ENCODE peak calls at places on chromosomes 13 and 19, in five cellular contexts. S, E, D, T and V are unnamed samples.

GRCh38 chr19:29784598-29785223 is 27.1 kb upstream of the CCNE1 start:
- DNase-seq in D (no peak), T (no peak), E (no peak), S (no peak), V (no peak)

GRCh38 chr19:32646556-32646955 is 28.4 kb downstream of the ANKRD27 start:
- DNase-seq in D (no peak), E (no peak), T (no peak), S (no peak), V (no peak)

GRCh38 chr13:49760555-49760954 is 31.9 kb downstream of the KPNA3 start:
- DNase-seq in S (no peak), T (no peak), E (no peak), D (no peak), V (no peak)

GRCh38 chr13:99580500-99581268 is 79.4 kb downstream of the TM9SF2 start:
- DNase-seq in D (no peak), E (no peak), T (no peak), S (no peak), V (no peak)

GRCh38 chr13:43520331-43520730 is 266.4 kb downstream of the ENOX1 start:
- DNase-seq in S (no peak), T (no peak), D (no peak), E (no peak), V (no peak)

GRCh38 chr13:93951153-93951552 is 528.3 kb downstream of the DCT start:
- DNase-seq in S (no peak), E (no peak), D (peak), T (no peak), V (no peak)

GRCh38 chr13:26956532-26957142 is 196.1 kb upstream of the GPR12 start:
- DNase-seq in S (no peak), D (no peak), T (no peak), E (no peak), V (no peak)

GRCh38 chr13:48038763-48039162 is 1.2 kb downstream of the NUDT15 start:
- DNase-seq in D (no peak), S (no peak), E (no peak), T (no peak), V (no peak)

GRCh38 chr13:35891973-35892441 is 239.2 kb downstream of the DCLK1 start:
- DNase-seq in S (no peak), T (peak), D (peak), E (no peak), V (no peak)

GRCh38 chr19:40594657-40595077 is 6.5 kb upstream of the LTBP4 start:
- DNase-seq in E (no peak), D (no peak), T (no peak), S (no peak), V (no peak)

GRCh38 chr13:98987275-98987674 is 9.4 kb upstream of the DOCK9 start:
- DNase-seq in E (no peak), T (no peak), D (no peak), S (no peak), V (no peak)

GRCh38 chr13:71867101-71867814 is at the start of gene DACH1:
- DNase-seq in D (peak), T (no peak), E (peak), S (peak), V (peak)

GRCh38 chr13:44052843-44053607 is 173.3 kb downstream of the LACC1 start:
- DNase-seq in S (no peak), T (no peak), D (peak), E (no peak), V (peak)

GRCh38 chr13:20825476-20825875 is 51.7 kb upstream of the EEF1AKMT1 start:
- DNase-seq in E (peak), D (peak), T (no peak), S (no peak), V (no peak)

GRCh38 chr13:108895220-108895704 is 265.9 kb downstream of the MYO16 start:
- DNase-seq in E (peak), T (peak), S (no peak), D (peak), V (peak)

GRCh38 chr19:54473983-54474382 is 887 bp upstream of the CDC42EP5 start:
- DNase-seq in T (no peak), E (no peak), D (no peak), S (no peak), V (no peak)

GRCh38 chr19:10817291-10818038 is 18.5 kb downstream of the TMED1 start:
- DNase-seq in D (peak), E (peak), T (no peak), S (peak), V (no peak)

GRCh38 chr19:29410974-29411615 is 114.7 kb upstream of the VSTM2B start:
- DNase-seq in D (no peak), E (no peak), S (no peak), T (no peak), V (no peak)

GRCh38 chr19:18225355-18225701 is 910 bp downstream of the PDE4C start:
- DNase-seq in D (no peak), T (no peak), E (no peak), S (no peak), V (no peak)

GRCh38 chr13:78806457-78806856 is 147.5 kb upstream of the OBI1 start:
- DNase-seq in T (no peak), E (no peak), D (peak), S (no peak), V (peak)

GRCh38 chr19:6092329-6093286 is 17.7 kb downstream of the RFX2 start:
- DNase-seq in T (peak), S (peak), E (no peak), D (peak), V (peak)

GRCh38 chr13:29943301-29944085 is 93.1 kb upstream of the UBL3 start:
- DNase-seq in E (no peak), S (no peak), T (no peak), D (no peak), V (no peak)

GRCh38 chr19:39379865-39380399 is 11.0 kb downstream of the PAF1 start:
- DNase-seq in S (no peak), D (no peak), E (no peak), T (no peak), V (no peak)

GRCh38 chr19:8302734-8303133 is 5.4 kb downstream of the CD320 start:
- DNase-seq in D (no peak), T (no peak), E (no peak), S (no peak), V (peak)

GRCh38 chr13:48411281-48412099 is 1.4 kb downstream of the LPAR6 start:
- DNase-seq in T (no peak), E (no peak), D (peak), S (no peak), V (no peak)

GRCh38 chr13:69828527-69828926 is 279.1 kb upstream of the ATXN8OS start:
- DNase-seq in S (no peak), E (no peak), D (no peak), T (no peak), V (no peak)

GRCh38 chr19:30450945-30451344 is 78.8 kb downstream of the ZNF536 start:
- DNase-seq in D (no peak), T (no peak), E (no peak), S (peak), V (no peak)

GRCh38 chr19:47414469-47414868 is 4.9 kb downstream of the MEIS3 start:
- DNase-seq in D (no peak), E (no peak), T (peak), S (no peak), V (peak)

GRCh38 chr13:43134896-43135295 is 111.5 kb downstream of the DNAJC15 start:
- DNase-seq in E (no peak), T (no peak), S (no peak), D (no peak), V (no peak)

GRCh38 chr19:11230621-11231386 is 8.6 kb upstream of the ANGPTL8 start:
- DNase-seq in T (no peak), E (no peak), S (no peak), D (no peak), V (no peak)

GRCh38 chr13:30744056-30744684 is 8.8 kb downstream of the ALOX5AP start:
- DNase-seq in E (no peak), S (no peak), D (no peak), T (peak), V (no peak)

GRCh38 chr19:31502536-31503170 is 153.4 kb upstream of the TSHZ3 start:
- DNase-seq in E (no peak), S (no peak), D (no peak), T (no peak), V (no peak)

GRCh38 chr13:95556981-95557380 is 4.5 kb downstream of the CLDN10 start:
- DNase-seq in T (no peak), E (no peak), D (no peak), S (no peak), V (no peak)

GRCh38 chr19:4197625-4198466 is 15.4 kb downstream of the ANKRD24 start:
- DNase-seq in D (no peak), S (no peak), E (no peak), T (no peak), V (peak)

GRCh38 chr13:95239293-95239692 is 62.0 kb downstream of the ABCC4 start:
- DNase-seq in E (no peak), T (no peak), D (no peak), S (no peak), V (no peak)

GRCh38 chr19:42201489-42202289 is 15.8 kb downstream of the DEDD2 start:
- DNase-seq in E (no peak), S (no peak), T (no peak), D (no peak), V (no peak)

GRCh38 chr19:1400281-1401137 is 833 bp downstream of the GAMT start:
- DNase-seq in E (no peak), D (peak), S (peak), T (no peak), V (no peak)

GRCh38 chr19:1402411-1403070 is 1.2 kb upstream of the GAMT start:
- DNase-seq in D (no peak), S (no peak), T (no peak), E (no peak), V (no peak)

GRCh38 chr19:1399745-1400144 is 1.6 kb downstream of the GAMT start:
- DNase-seq in S (no peak), E (no peak), D (no peak), T (no peak), V (no peak)

GRCh38 chr19:1401889-1402217 is 511 bp upstream of the GAMT start:
- DNase-seq in T (no peak), E (no peak), D (no peak), S (no peak), V (no peak)

GRCh38 chr19:1401138-1401888 is at the start of gene GAMT:
- DNase-seq in S (peak), T (no peak), E (no peak), D (peak), V (peak)
- TF ChIP-seq CTCF in S (peak), T (peak), E (peak), D (peak), V (peak)

GRCh38 chr19:15810335-15810734 is 5.1 kb downstream of the OR10H1 start:
- DNase-seq in S (no peak), D (peak), T (no peak), E (no peak), V (no peak)
- TF ChIP-seq CTCF in S (peak), D (no peak), T (no peak), E (no peak), V (no peak)

DNA sequence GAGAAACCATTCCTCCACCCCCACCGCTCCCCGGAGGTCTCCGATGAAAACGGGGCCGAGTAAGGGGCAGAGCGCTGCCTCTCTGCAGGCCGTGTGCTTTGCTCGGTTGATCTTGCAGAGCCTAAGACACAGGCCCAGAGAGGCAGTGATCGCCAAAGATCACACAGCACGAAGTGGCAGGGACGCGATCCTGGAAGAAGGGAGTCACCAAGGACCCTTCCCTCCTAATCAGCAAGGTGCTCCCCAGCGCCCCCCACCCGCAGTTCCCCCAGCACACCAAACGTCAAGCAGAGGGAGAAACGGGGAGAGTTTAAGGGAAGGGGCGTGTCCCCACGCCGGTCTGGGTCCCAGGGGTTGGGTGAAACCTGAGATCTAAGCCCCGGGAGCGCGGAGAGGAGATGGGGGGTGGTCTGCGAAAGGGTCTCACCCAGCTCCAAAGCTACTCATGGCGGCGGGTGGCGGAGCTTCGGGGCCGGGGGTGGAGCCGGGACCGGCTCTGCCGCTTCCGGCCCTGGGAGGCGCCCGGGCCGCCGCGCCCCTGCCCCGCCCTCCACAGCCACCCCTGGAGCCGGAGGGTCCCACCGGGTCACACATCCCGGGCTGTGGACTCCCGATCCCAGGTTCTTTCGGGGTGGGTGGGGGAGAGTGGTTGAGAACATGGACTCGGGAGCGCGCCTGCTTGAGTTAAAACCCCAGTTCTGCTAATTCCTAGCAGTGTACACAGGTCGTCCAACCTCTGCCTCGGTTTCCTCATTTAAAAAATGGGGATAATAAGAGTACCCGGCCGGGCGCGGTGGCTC is at the start of gene EML2:
- DNase-seq in T (peak), D (peak), S (peak), E (no peak), V (peak)
- TF ChIP-seq CTCF in T (peak), D (peak), S (no peak), E (peak), V (no peak)

GRCh38 chr19:45713141-45713540 is 17.6 kb downstream of the FBXO46 start:
- DNase-seq in E (no peak), D (no peak), S (no peak), T (no peak), V (no peak)

GRCh38 chr19:45717983-45718650 is 12.6 kb downstream of the FBXO46 start:
- DNase-seq in D (no peak), E (no peak), T (no peak), S (no peak), V (no peak)

GRCh38 chr19:45716314-45717130 is 14.2 kb downstream of the FBXO46 start:
- DNase-seq in T (peak), S (no peak), D (peak), E (no peak), V (no peak)

GRCh38 chr19:45715139-45715538 is 15.6 kb downstream of the FBXO46 start:
- DNase-seq in T (no peak), S (no peak), D (no peak), E (no peak), V (no peak)

GRCh38 chr19:45717131-45717982 is 13.3 kb downstream of the FBXO46 start:
- DNase-seq in E (peak), S (peak), T (peak), D (peak), V (peak)
- TF ChIP-seq CTCF in E (peak), S (no peak), T (no peak), D (peak), V (no peak)

GRCh38 chr19:35089554-35089953 is 26.1 kb upstream of the FXYD3 start:
- DNase-seq in D (no peak), E (no peak), T (no peak), S (no peak), V (no peak)

GRCh38 chr19:35090160-35090794 is 25.3 kb upstream of the FXYD3 start:
- DNase-seq in T (peak), E (peak), D (peak), S (no peak), V (peak)

GRCh38 chr19:35093430-35093829 is 22.2 kb upstream of the FXYD3 start:
- DNase-seq in S (no peak), T (no peak), E (no peak), D (no peak), V (no peak)

GRCh38 chr19:35088514-35088913 is 27.1 kb upstream of the FXYD3 start:
- DNase-seq in D (peak), E (peak), T (peak), S (no peak), V (no peak)

GRCh38 chr19:35090795-35091214 is 24.8 kb upstream of the FXYD3 start:
- DNase-seq in T (peak), D (no peak), E (no peak), S (no peak), V (no peak)
- TF ChIP-seq CTCF in T (no peak), D (no peak), E (no peak), S (no peak), V (no peak)

GRCh38 chr19:16889429-16889882 is 657 bp downstream of the F2RL3 start:
- DNase-seq in D (no peak), E (no peak), S (peak), T (no peak), V (no peak)
- TF ChIP-seq CTCF in D (no peak), E (no peak), S (no peak), T (no peak), V (no peak)

DNA sequence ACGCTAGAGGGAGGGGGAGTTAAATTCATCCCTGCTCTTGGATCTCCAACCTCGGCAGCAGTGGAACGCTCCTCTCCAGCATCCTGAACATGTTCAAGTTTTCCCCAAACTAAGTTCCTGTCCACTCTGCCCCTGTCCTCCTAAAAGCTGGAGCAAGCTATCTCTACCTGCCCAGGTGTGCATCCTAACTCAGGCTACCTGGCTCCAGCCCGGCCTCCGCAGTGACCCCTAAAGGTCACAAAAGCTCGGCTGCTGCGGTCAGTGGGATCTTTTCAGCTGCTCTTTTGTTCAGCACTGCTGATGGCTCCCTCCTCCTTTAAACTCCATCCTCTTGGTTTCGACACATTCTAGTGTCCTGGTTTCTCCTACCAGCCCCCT is 1.4 kb downstream of the DCUN1D2 start:
- DNase-seq in S (no peak), T (peak), D (no peak), E (no peak), V (no peak)
- TF ChIP-seq CTCF in S (no peak), T (no peak), D (peak), E (no peak), V (no peak)

GRCh38 chr19:14090509-14091085 is at the start of gene SAMD1:
- DNase-seq in D (peak), S (peak), E (peak), T (no peak), V (peak)

GRCh38 chr19:14091885-14092462 is 1.4 kb upstream of the SAMD1 start:
- DNase-seq in S (no peak), E (no peak), T (no peak), D (no peak), V (no peak)

GRCh38 chr19:14089662-14090508 is 666 bp downstream of the SAMD1 start:
- DNase-seq in S (peak), E (no peak), D (peak), T (peak), V (peak)

GRCh38 chr19:14089412-14089661 is 1.2 kb downstream of the SAMD1 start:
- DNase-seq in D (peak), T (no peak), S (no peak), E (no peak), V (no peak)

GRCh38 chr19:14091086-14091884 is 734 bp upstream of the SAMD1 start:
- DNase-seq in T (peak), D (peak), S (no peak), E (no peak), V (peak)
- TF ChIP-seq CTCF in T (no peak), D (peak), S (peak), E (no peak), V (no peak)

GRCh38 chr13:106537521-106537920 is 2.1 kb upstream of the EFNB2 start:
- DNase-seq in S (no peak), E (no peak), T (no peak), D (no peak), V (no peak)

GRCh38 chr13:106533940-106534843 is 1.3 kb downstream of the EFNB2 start:
- DNase-seq in E (no peak), D (peak), S (peak), T (peak), V (peak)

GRCh38 chr13:106536244-106537034 is 977 bp upstream of the EFNB2 start:
- DNase-seq in S (peak), D (peak), T (peak), E (peak), V (peak)

GRCh38 chr13:106534844-106535551 is 464 bp downstream of the EFNB2 start:
- DNase-seq in D (peak), E (no peak), S (peak), T (no peak), V (peak)

GRCh38 chr13:106535552-106536243 is at the start of gene EFNB2:
- DNase-seq in E (peak), D (peak), T (peak), S (peak), V (peak)
- TF ChIP-seq CTCF in E (no peak), D (no peak), T (no peak), S (no peak), V (no peak)

GRCh38 chr13:45702088-45702487 is at the start of gene CBY2:
- DNase-seq in T (no peak), S (no peak), D (no peak), E (no peak), V (no peak)

GRCh38 chr13:45704211-45704739 is 2.2 kb downstream of the CBY2 start:
- DNase-seq in T (no peak), D (no peak), E (no peak), S (no peak), V (no peak)

GRCh38 chr13:45702869-45703391 is 810 bp downstream of the CBY2 start:
- DNase-seq in T (no peak), D (no peak), E (no peak), S (no peak), V (no peak)

GRCh38 chr13:45705145-45705695 is 3.1 kb downstream of the CBY2 start:
- DNase-seq in D (no peak), T (no peak), S (no peak), E (no peak), V (no peak)

GRCh38 chr13:45700971-45701900 is 884 bp upstream of the CBY2 start:
- DNase-seq in E (no peak), S (no peak), T (no peak), D (peak), V (no peak)
- TF ChIP-seq CTCF in E (no peak), S (no peak), T (no peak), D (no peak), V (peak)